ENCODE peak calls at places on chromosomes 2 and 18, in ten cellular contexts. Z is left lung, A is cardiac fibroblast, T is Calu3, Q is natural killer cell, C is astrocyte, D is stomach, J is pancreas, S is astrocyte of the spinal cord, W is fibroblast of the aortic adventitia. F is an unnamed sample.

GRCh38 chr2:170271340-170271739 is 93.4 kb downstream of the MYO3B start:
- DNase-seq in Z (no peak), A (no peak), T (no peak), Q (no peak), C (no peak), D (no peak), J (no peak), S (no peak), W (no peak), F (no peak)

GRCh38 chr2:26182441-26182840 is 9.6 kb downstream of the GAREM2 start:
- DNase-seq in Z (no peak), A (no peak), T (no peak), Q (no peak), C (no peak), D (no peak), J (no peak), S (no peak), W (no peak), F (peak)

GRCh38 chr2:17387591-17387990 is 130.6 kb downstream of the RAD51AP2 start:
- DNase-seq in Z (no peak), A (peak), T (no peak), Q (no peak), C (peak), D (no peak), J (no peak), S (peak), W (no peak), F (no peak)

GRCh38 chr2:172745636-172746035 is 10.0 kb downstream of the RAPGEF4 start:
- DNase-seq in Z (no peak), A (peak), T (no peak), Q (no peak), C (peak), D (no peak), J (no peak), S (peak), W (peak), F (no peak)

GRCh38 chr18:62984656-62985315 is 269.4 kb downstream of the PHLPP1 start:
- DNase-seq in Z (no peak), A (no peak), T (no peak), Q (no peak), C (no peak), D (no peak), J (no peak), S (no peak), W (no peak), F (no peak)

GRCh38 chr18:78607221-78607620 is 372.4 kb upstream of the SALL3 start:
- DNase-seq in Z (no peak), A (no peak), T (no peak), Q (no peak), C (no peak), D (no peak), J (no peak), S (no peak), W (no peak), F (no peak)

GRCh38 chr2:64237266-64237665 is 93.0 kb upstream of the PELI1 start:
- DNase-seq in Z (no peak), A (no peak), T (no peak), Q (no peak), C (no peak), D (no peak), J (no peak), S (no peak), W (no peak), F (no peak)

GRCh38 chr18:78244779-78245178 is 734.8 kb upstream of the SALL3 start:
- DNase-seq in Z (no peak), A (no peak), T (no peak), Q (no peak), C (no peak), D (no peak), J (no peak), S (no peak), W (no peak), F (no peak)

GRCh38 chr18:27447930-27448329 is 262.8 kb upstream of the CHST9 start:
- DNase-seq in Z (no peak), A (no peak), T (no peak), Q (no peak), C (no peak), D (no peak), J (no peak), S (no peak), W (no peak), F (no peak)

GRCh38 chr2:114442545-114442944 is at the start of gene DPP10:
- DNase-seq in Z (no peak), A (peak), T (peak), Q (no peak), C (no peak), D (no peak), J (no peak), S (peak), W (no peak), F (no peak)

GRCh38 chr18:62037989-62038778 is 145.4 kb upstream of the RNF152 start:
- DNase-seq in Z (no peak), A (peak), T (no peak), Q (no peak), C (peak), D (no peak), J (no peak), S (peak), W (peak), F (no peak)

GRCh38 chr2:229129738-229130371 is 141.2 kb downstream of the PID1 start:
- DNase-seq in Z (no peak), A (peak), T (no peak), Q (no peak), C (peak), D (no peak), J (no peak), S (peak), W (peak), F (no peak)

GRCh38 chr2:164504253-164504652 is 117.0 kb downstream of the GRB14 start:
- DNase-seq in Z (no peak), A (peak), T (peak), Q (no peak), C (no peak), D (no peak), J (no peak), S (no peak), W (no peak), F (no peak)

GRCh38 chr18:78998350-78999055 is 18.9 kb downstream of the SALL3 start:
- DNase-seq in Z (peak), A (no peak), T (no peak), Q (no peak), C (no peak), D (no peak), J (no peak), S (peak), W (no peak), F (no peak)

GRCh38 chr2:85635636-85636035 is 19.6 kb downstream of the USP39 start:
- DNase-seq in Z (no peak), A (no peak), T (no peak), Q (no peak), C (no peak), D (no peak), J (no peak), S (no peak), W (no peak), F (no peak)

GRCh38 chr2:159872353-159872752 is 74.3 kb upstream of the CD302 start:
- DNase-seq in Z (no peak), A (no peak), T (no peak), Q (no peak), C (no peak), D (no peak), J (no peak), S (no peak), W (no peak), F (no peak)

GRCh38 chr18:22678486-22678885 is 254.6 kb upstream of the RBBP8 start:
- DNase-seq in Z (no peak), A (no peak), T (no peak), Q (no peak), C (peak), D (peak), J (no peak), S (peak), W (peak), F (no peak)

GRCh38 chr18:44682181-44682870 is 1.6 kb downstream of the SETBP1 start:
- DNase-seq in Z (no peak), A (no peak), T (no peak), Q (no peak), C (no peak), D (no peak), J (peak), S (no peak), W (no peak), F (peak)

GRCh38 chr18:58687871-58688308 is 16.6 kb downstream of the MALT1 start:
- DNase-seq in Z (no peak), A (no peak), T (no peak), Q (no peak), C (no peak), D (no peak), J (no peak), S (no peak), W (no peak), F (peak)

GRCh38 chr2:177598321-177598922 is 205.8 kb downstream of the AGPS start:
- DNase-seq in Z (no peak), A (peak), T (no peak), Q (no peak), C (peak), D (no peak), J (no peak), S (peak), W (peak), F (no peak)

GRCh38 chr2:11552260-11552638 is 18.4 kb downstream of the GREB1 start:
- DNase-seq in Z (no peak), A (no peak), T (no peak), Q (no peak), C (no peak), D (no peak), J (no peak), S (no peak), W (no peak), F (no peak)

GRCh38 chr2:227821043-227821942 is 7.7 kb downstream of the CCL20 start:
- DNase-seq in Z (no peak), A (no peak), T (peak), Q (no peak), C (no peak), D (peak), J (no peak), S (no peak), W (no peak), F (no peak)

GRCh38 chr2:64277101-64277849 is 133.1 kb upstream of the PELI1 start:
- DNase-seq in Z (no peak), A (no peak), T (peak), Q (no peak), C (peak), D (no peak), J (no peak), S (peak), W (no peak), F (no peak)

GRCh38 chr2:23566236-23567142 is 181.5 kb downstream of the KLHL29 start:
- DNase-seq in Z (no peak), A (peak), T (peak), Q (no peak), C (no peak), D (no peak), J (no peak), S (no peak), W (peak), F (peak)

GRCh38 chr18:79582978-79583377 is 96.6 kb upstream of the CTDP1 start:
- DNase-seq in Z (peak), A (no peak), T (no peak), Q (no peak), C (no peak), D (no peak), J (no peak), S (no peak), W (no peak), F (no peak)

GRCh38 chr2:28168376-28168775 is 224.3 kb upstream of the FOSL2 start:
- DNase-seq in Z (no peak), A (no peak), T (no peak), Q (no peak), C (peak), D (no peak), J (no peak), S (no peak), W (no peak), F (no peak)
- TF ChIP-seq CTCF in Z (no peak), A (no peak), T (no peak), Q (no peak), C (peak), D (no peak), J (no peak), S (no peak), W (no peak), F (no peak)

GRCh38 chr2:157901325-157901724 is 25.2 kb upstream of the ACVR1 start:
- DNase-seq in Z (no peak), A (no peak), T (no peak), Q (no peak), C (no peak), D (no peak), J (no peak), S (no peak), W (no peak), F (no peak)
- TF ChIP-seq CTCF in Z (no peak), A (peak), T (no peak), Q (no peak), C (no peak), D (no peak), J (no peak), S (peak), W (no peak), F (peak)

GRCh38 chr2:237892478-237892877 is 33.1 kb downstream of the RAMP1 start:
- DNase-seq in Z (no peak), A (no peak), T (no peak), Q (no peak), C (peak), D (no peak), J (no peak), S (no peak), W (peak), F (no peak)

GRCh38 chr2:237894986-237895543 is 35.6 kb downstream of the RAMP1 start:
- DNase-seq in Z (no peak), A (no peak), T (no peak), Q (no peak), C (no peak), D (no peak), J (no peak), S (no peak), W (no peak), F (no peak)

GRCh38 chr2:237894396-237894979 is 35.1 kb downstream of the RAMP1 start:
- DNase-seq in Z (peak), A (no peak), T (no peak), Q (no peak), C (no peak), D (no peak), J (no peak), S (no peak), W (no peak), F (no peak)

GRCh38 chr2:237895544-237896506 is 36.4 kb downstream of the RAMP1 start:
- DNase-seq in Z (peak), A (no peak), T (no peak), Q (no peak), C (peak), D (no peak), J (no peak), S (peak), W (no peak), F (no peak)

GRCh38 chr2:237892936-237893595 is 33.6 kb downstream of the RAMP1 start:
- DNase-seq in Z (no peak), A (no peak), T (no peak), Q (no peak), C (no peak), D (no peak), J (no peak), S (no peak), W (peak), F (no peak)
- TF ChIP-seq CTCF in Z (no peak), A (no peak), T (no peak), Q (no peak), C (no peak), D (no peak), J (no peak), S (no peak), W (no peak), F (no peak)

GRCh38 chr2:120877409-120877808 is 141.7 kb downstream of the GLI2 start:
- DNase-seq in Z (peak), A (no peak), T (no peak), Q (no peak), C (no peak), D (no peak), J (no peak), S (no peak), W (no peak), F (no peak)

GRCh38 chr2:120878970-120879369 is 143.3 kb downstream of the GLI2 start:
- DNase-seq in Z (peak), A (no peak), T (no peak), Q (no peak), C (no peak), D (no peak), J (no peak), S (no peak), W (peak), F (no peak)

GRCh38 chr2:120881981-120882788 is 146.5 kb downstream of the GLI2 start:
- DNase-seq in Z (peak), A (no peak), T (no peak), Q (no peak), C (no peak), D (no peak), J (peak), S (no peak), W (peak), F (no peak)

GRCh38 chr2:120880381-120880780 is 144.7 kb downstream of the GLI2 start:
- DNase-seq in Z (peak), A (no peak), T (no peak), Q (no peak), C (peak), D (no peak), J (no peak), S (peak), W (no peak), F (no peak)

DNA sequence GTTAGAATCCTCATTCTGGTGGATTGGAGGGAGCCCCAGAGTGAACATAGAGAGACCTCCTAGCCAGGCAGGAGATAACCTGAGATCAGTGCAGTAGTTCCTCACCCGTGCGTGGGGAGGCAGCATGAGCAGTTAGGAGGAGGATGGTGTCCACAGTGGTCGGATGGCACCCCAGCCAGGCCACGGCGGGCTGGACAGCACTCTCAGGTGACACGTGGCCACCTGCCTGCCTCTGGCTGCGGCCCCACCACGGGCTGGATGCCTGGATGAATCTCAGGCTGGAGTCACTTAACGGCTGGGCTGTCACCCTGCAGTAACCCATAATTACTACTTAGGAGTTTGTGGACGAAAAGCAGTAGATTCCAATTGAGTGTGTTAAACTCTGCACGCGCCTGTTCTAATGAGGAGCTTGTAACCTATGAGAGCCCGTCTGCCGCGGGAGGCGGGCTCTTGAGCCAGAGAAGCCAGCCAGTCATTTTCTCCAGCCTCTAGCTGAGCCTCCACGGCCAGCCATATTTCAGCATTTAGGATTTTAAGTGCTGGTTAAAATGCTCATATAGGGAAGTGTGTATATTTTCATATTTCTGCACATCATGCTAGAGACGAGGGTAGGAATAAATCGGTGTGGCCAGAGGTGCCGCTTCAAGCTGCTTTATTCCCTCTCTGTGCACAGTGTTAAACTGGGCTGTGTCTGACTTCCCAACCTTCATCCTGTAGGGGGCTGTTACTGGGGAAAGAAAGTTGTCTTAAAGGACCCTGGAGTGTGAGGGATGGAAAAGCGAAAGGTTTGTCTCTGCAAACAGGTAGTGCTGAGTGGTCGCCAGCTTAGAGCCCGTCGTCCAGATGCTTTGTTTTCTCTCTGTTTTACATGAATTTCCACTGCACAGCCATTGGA is 144.0 kb downstream of the GLI2 start:
- DNase-seq in Z (peak), A (no peak), T (no peak), Q (no peak), C (no peak), D (no peak), J (no peak), S (peak), W (no peak), F (no peak)
- TF ChIP-seq CTCF in Z (no peak), A (no peak), T (no peak), Q (no peak), C (no peak), D (no peak), J (no peak), S (peak), W (peak), F (no peak)

F was measured in GM13977.